ENCODE peak calls at places on chromosome 17, in nine cellular contexts. Y is PC-3, G is DND-41, Q is heart right ventricle, P is tibial artery, Z is fibroblast of lung, H is NB4, U is lower lobe of right lung, E is Peyer's patch. M is an unnamed sample.

GRCh38 chr17:3576970-3577369 is 19.4 kb upstream of the TRPV3 start:
- DNase-seq in Y (no peak), G (no peak), Q (no peak), P (no peak), Z (no peak), H (no peak), U (no peak), E (no peak), M (no peak)

GRCh38 chr17:6231886-6232767 is 161.9 kb downstream of the WSCD1 start:
- DNase-seq in Y (peak), G (no peak), Q (no peak), P (no peak), Z (peak), H (peak), U (no peak), E (no peak), M (no peak)

GRCh38 chr17:62778990-62779681 is 29.0 kb downstream of the MARCHF10 start:
- DNase-seq in Y (peak), G (no peak), Q (no peak), P (no peak), Z (peak), H (no peak), U (peak), E (peak), M (no peak)

GRCh38 chr17:57401556-57402488 is 145.5 kb downstream of the MSI2 start:
- DNase-seq in Y (no peak), G (no peak), Q (no peak), P (no peak), Z (no peak), H (peak), U (no peak), E (no peak), M (no peak)

GRCh38 chr17:74493381-74493833 is 27.0 kb downstream of the CD300A start:
- DNase-seq in Y (peak), G (peak), Q (peak), P (peak), Z (peak), H (peak), U (peak), E (peak), M (peak)

GRCh38 chr17:860805-861204 is 78.7 kb downstream of the MRM3 start:
- DNase-seq in Y (no peak), G (no peak), Q (no peak), P (no peak), Z (no peak), H (no peak), U (no peak), E (no peak), M (no peak)

GRCh38 chr17:64155751-64156544 is 26.0 kb upstream of the ERN1 start:
- DNase-seq in Y (peak), G (no peak), Q (peak), P (peak), Z (peak), H (no peak), U (no peak), E (no peak), M (peak)

GRCh38 chr17:30576326-30576861 is 99.2 kb downstream of the GOSR1 start:
- DNase-seq in Y (no peak), G (no peak), Q (no peak), P (no peak), Z (no peak), H (no peak), U (no peak), E (no peak), M (no peak)

GRCh38 chr17:61809816-61810392 is 53.4 kb downstream of the BRIP1 start:
- DNase-seq in Y (peak), G (no peak), Q (no peak), P (no peak), Z (peak), H (peak), U (no peak), E (no peak), M (no peak)

GRCh38 chr17:69300222-69300621 is 26.7 kb downstream of the ABCA5 start:
- DNase-seq in Y (no peak), G (no peak), Q (no peak), P (no peak), Z (peak), H (peak), U (no peak), E (no peak), M (no peak)

GRCh38 chr17:82524540-82524939 is 5.0 kb downstream of the FOXK2 start:
- DNase-seq in Y (no peak), G (no peak), Q (no peak), P (no peak), Z (no peak), H (no peak), U (no peak), E (no peak), M (no peak)
- H3K4me3 ChIP-seq in Y (no peak), G (no peak), Q (no peak), P (no peak), Z (no peak), H (no peak), U (no peak), E (no peak), M (no peak)

GRCh38 chr17:46968224-46968834 is 10.7 kb downstream of the RPRML start:
- DNase-seq in Y (no peak), G (no peak), Q (no peak), P (no peak), Z (no peak), H (no peak), U (no peak), E (no peak), M (peak)

GRCh38 chr17:46974086-46974485 is 5.0 kb downstream of the RPRML start:
- DNase-seq in Y (no peak), G (no peak), Q (no peak), P (no peak), Z (no peak), H (no peak), U (no peak), E (no peak), M (no peak)

GRCh38 chr17:46972346-46972745 is 6.7 kb downstream of the RPRML start:
- DNase-seq in Y (no peak), G (no peak), Q (no peak), P (no peak), Z (no peak), H (no peak), U (no peak), E (no peak), M (no peak)

GRCh38 chr17:46968896-46969295 is 10.2 kb downstream of the RPRML start:
- DNase-seq in Y (no peak), G (no peak), Q (no peak), P (no peak), Z (no peak), H (no peak), U (no peak), E (no peak), M (peak)

DNA sequence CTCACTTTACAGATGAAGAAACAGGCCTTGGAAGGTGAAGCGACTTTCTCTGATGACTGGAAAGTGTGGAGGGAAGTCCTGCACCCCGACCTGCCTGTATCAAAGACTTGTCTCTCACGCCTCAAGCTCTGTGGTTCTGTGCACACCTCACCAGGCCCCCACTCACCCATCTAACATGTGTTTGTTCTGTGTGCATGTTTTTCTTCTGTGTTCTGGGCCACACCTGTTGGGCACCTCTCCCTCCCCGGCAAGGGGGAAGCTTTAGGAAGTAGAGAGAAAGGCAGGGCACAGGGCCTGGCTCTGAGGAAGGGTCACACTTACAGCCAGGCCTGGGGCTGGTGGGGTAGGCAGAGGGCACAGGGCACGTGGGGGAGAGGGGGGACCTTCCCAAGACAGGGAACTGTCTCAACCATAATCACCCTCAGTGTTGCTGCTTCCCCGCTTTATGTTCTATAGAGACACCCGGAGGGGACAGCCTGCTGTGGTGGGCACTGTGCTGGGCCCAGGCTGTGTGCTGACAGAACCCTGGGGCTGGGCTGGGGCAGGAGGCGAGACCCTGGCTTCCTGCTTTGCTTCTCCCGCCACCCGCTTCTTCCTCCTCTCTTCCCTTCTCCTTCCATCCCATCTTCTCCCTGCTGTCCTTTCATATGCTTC is 7.3 kb downstream of the RPRML start:
- DNase-seq in Y (no peak), G (no peak), Q (no peak), P (no peak), Z (no peak), H (no peak), U (no peak), E (no peak), M (no peak)
- H3K4me3 ChIP-seq in Y (no peak), G (no peak), Q (no peak), P (no peak), Z (no peak), H (no peak), U (no peak), E (no peak), M (no peak)

GRCh38 chr17:42997390-42997983 is 732 bp upstream of the RPL27 start:
- DNase-seq in Y (peak), G (no peak), Q (no peak), P (no peak), Z (no peak), H (no peak), U (no peak), E (no peak), M (no peak)
- H3K4me3 ChIP-seq in Y (peak), G (peak), Q (peak), P (peak), Z (peak), H (peak), U (peak), E (no peak), M (peak)

GRCh38 chr17:81048827-81049371 is 13.9 kb downstream of the BAIAP2 start:
- DNase-seq in Y (no peak), G (no peak), Q (no peak), P (no peak), Z (no peak), H (no peak), U (no peak), E (no peak), M (no peak)

GRCh38 chr17:81050645-81051625 is 16.0 kb downstream of the BAIAP2 start:
- DNase-seq in Y (no peak), G (no peak), Q (no peak), P (no peak), Z (no peak), H (peak), U (no peak), E (no peak), M (no peak)

GRCh38 chr17:81046770-81047359 is 11.9 kb downstream of the BAIAP2 start:
- DNase-seq in Y (peak), G (no peak), Q (no peak), P (no peak), Z (no peak), H (no peak), U (no peak), E (no peak), M (no peak)

GRCh38 chr17:81049973-81050551 is 15.1 kb downstream of the BAIAP2 start:
- DNase-seq in Y (peak), G (no peak), Q (no peak), P (peak), Z (no peak), H (peak), U (peak), E (peak), M (no peak)

DNA sequence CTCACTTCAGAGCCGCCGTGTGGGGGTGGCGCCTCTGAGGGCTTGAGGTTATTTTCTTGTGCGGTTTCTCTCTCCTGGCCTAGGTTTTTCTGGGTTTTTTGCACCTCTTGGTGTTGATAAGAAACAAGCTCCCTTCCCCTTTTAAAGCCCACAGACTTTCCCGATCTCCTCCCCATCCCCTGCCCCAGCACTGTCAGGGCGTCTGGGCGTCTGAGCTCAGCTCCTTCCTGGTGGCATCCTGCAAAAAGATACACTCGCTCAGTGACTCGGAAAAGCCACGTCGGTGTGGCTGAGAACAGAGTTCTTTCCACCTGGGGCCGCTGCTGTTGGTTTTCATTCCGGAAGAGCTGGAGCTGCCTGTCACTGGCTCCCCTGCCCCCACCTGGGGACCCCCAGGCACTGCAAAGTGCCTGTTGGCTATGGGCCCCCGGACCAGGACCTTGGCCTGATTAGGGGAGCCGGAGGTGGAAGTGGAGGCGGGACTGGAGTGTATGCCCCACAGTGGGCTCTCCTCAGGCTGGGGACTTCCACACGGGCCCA is 14.5 kb downstream of the BAIAP2 start:
- DNase-seq in Y (no peak), G (no peak), Q (no peak), P (no peak), Z (no peak), H (peak), U (no peak), E (no peak), M (no peak)
- H3K4me3 ChIP-seq in Y (peak), G (no peak), Q (no peak), P (no peak), Z (no peak), H (peak), U (peak), E (no peak), M (peak)